ENCODE peak calls at places on chromosomes 2 and 18, in six cellular contexts. One of them, this sample, is unnamed.

GRCh38 chr2:129922571-129923264 is 56.7 kb upstream of the RAB6C start:
- DNase-seq in H1: no peak
- DNase-seq in K562: no peak
- DNase-seq in GM12878: no peak
- DNase-seq in IMR-90: no peak
- DNase-seq in HCT116: no peak
- DNase-seq in this sample: no peak

GRCh38 chr2:182744490-182744889 is 28.4 kb downstream of the DNAJC10 start:
- DNase-seq in K562: peak
- DNase-seq in IMR-90: peak
- DNase-seq in GM12878: no peak
- DNase-seq in H1: no peak
- DNase-seq in HCT116: no peak
- DNase-seq in this sample: no peak

GRCh38 chr2:216671791-216672343 is 23.5 kb downstream of the IGFBP5 start:
- DNase-seq in H1: no peak
- DNase-seq in HCT116: no peak
- DNase-seq in IMR-90: no peak
- DNase-seq in K562: no peak
- DNase-seq in GM12878: no peak
- DNase-seq in this sample: no peak

GRCh38 chr18:8188196-8188595 is 421.0 kb upstream of the RAB12 start:
- DNase-seq in K562: no peak
- DNase-seq in HCT116: no peak
- DNase-seq in GM12878: no peak
- DNase-seq in H1: no peak
- DNase-seq in IMR-90: peak
- DNase-seq in this sample: no peak

GRCh38 chr18:23629444-23629946 is 33.2 kb downstream of the ANKRD29 start:
- DNase-seq in K562: no peak
- DNase-seq in GM12878: peak
- DNase-seq in IMR-90: no peak
- DNase-seq in HCT116: no peak
- DNase-seq in H1: no peak
- DNase-seq in this sample: peak

GRCh38 chr2:62814132-62814531 is 108.6 kb downstream of the EHBP1 start:
- DNase-seq in GM12878: no peak
- DNase-seq in K562: peak
- DNase-seq in IMR-90: peak
- DNase-seq in HCT116: no peak
- DNase-seq in H1: no peak
- DNase-seq in this sample: no peak

GRCh38 chr2:94874277-94874997 is 3.2 kb downstream of the TEKT4 start:
- DNase-seq in IMR-90: peak
- DNase-seq in H1: no peak
- DNase-seq in GM12878: no peak
- DNase-seq in HCT116: peak
- DNase-seq in K562: peak
- DNase-seq in this sample: peak

GRCh38 chr2:45753381-45753780 is 101.9 kb downstream of the PRKCE start:
- DNase-seq in K562: no peak
- DNase-seq in IMR-90: no peak
- DNase-seq in HCT116: no peak
- DNase-seq in H1: no peak
- DNase-seq in GM12878: no peak
- DNase-seq in this sample: no peak

GRCh38 chr2:38190542-38191218 is 114.7 kb upstream of the CYP1B1 start:
- DNase-seq in HCT116: no peak
- DNase-seq in GM12878: no peak
- DNase-seq in H1: no peak
- DNase-seq in K562: no peak
- DNase-seq in IMR-90: peak
- DNase-seq in this sample: no peak

GRCh38 chr2:17643031-17643615 is 102.6 kb downstream of the VSNL1 start:
- DNase-seq in IMR-90: peak
- DNase-seq in HCT116: peak
- DNase-seq in K562: peak
- DNase-seq in H1: no peak
- DNase-seq in GM12878: no peak
- DNase-seq in this sample: peak

GRCh38 chr2:38217401-38218188 is 141.6 kb upstream of the CYP1B1 start:
- DNase-seq in K562: no peak
- DNase-seq in HCT116: no peak
- DNase-seq in H1: no peak
- DNase-seq in GM12878: no peak
- DNase-seq in IMR-90: no peak
- DNase-seq in this sample: no peak

GRCh38 chr2:127283275-127283674 is 10.7 kb downstream of the ERCC3 start:
- DNase-seq in GM12878: no peak
- DNase-seq in HCT116: no peak
- DNase-seq in H1: no peak
- DNase-seq in IMR-90: no peak
- DNase-seq in K562: no peak
- DNase-seq in this sample: no peak
- H3K9ac ChIP-seq in GM12878: no peak
- H3K9ac ChIP-seq in HCT116: no peak
- H3K9ac ChIP-seq in H1: no peak
- H3K9ac ChIP-seq in IMR-90: no peak
- H3K9ac ChIP-seq in K562: no peak
- H3K9ac ChIP-seq in this sample: no peak

GRCh38 chr2:118524911-118525310 is 322.5 kb downstream of the EN1 start:
- DNase-seq in IMR-90: no peak
- DNase-seq in K562: no peak
- DNase-seq in GM12878: no peak
- DNase-seq in HCT116: no peak
- DNase-seq in H1: no peak
- DNase-seq in this sample: no peak

GRCh38 chr2:118527571-118527970 is 319.9 kb downstream of the EN1 start:
- DNase-seq in HCT116: no peak
- DNase-seq in K562: no peak
- DNase-seq in H1: no peak
- DNase-seq in IMR-90: no peak
- DNase-seq in GM12878: no peak
- DNase-seq in this sample: no peak

GRCh38 chr2:118535171-118535817 is 312.2 kb downstream of the EN1 start:
- DNase-seq in IMR-90: no peak
- DNase-seq in GM12878: no peak
- DNase-seq in K562: no peak
- DNase-seq in HCT116: no peak
- DNase-seq in H1: no peak
- DNase-seq in this sample: no peak

GRCh38 chr2:118530976-118531375 is 316.5 kb downstream of the EN1 start:
- DNase-seq in GM12878: no peak
- DNase-seq in IMR-90: no peak
- DNase-seq in K562: no peak
- DNase-seq in H1: no peak
- DNase-seq in HCT116: peak
- DNase-seq in this sample: no peak

DNA sequence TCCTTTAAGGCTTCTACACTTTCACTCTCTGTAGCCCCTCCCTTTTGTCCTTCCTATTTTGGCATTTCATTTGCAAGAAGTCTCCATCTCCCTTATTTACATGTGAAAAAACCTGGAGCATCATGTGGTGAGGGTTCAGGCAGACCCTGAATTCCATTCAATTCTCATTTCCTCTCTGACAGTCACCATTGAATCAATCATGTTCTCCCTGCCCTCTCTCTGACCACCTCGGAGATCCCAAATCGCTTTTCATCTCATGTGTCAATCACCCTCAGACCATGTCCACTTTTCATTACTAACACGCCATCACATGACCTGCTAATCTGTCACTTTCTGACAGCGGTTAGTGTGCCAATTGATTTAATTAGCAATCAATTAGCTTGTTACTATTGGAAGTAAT is 317.5 kb downstream of the EN1 start:
- DNase-seq in K562: no peak
- DNase-seq in H1: peak
- DNase-seq in GM12878: no peak
- DNase-seq in IMR-90: no peak
- DNase-seq in HCT116: no peak
- DNase-seq in this sample: no peak
- TF ChIP-seq CEBPB in K562: no peak
- TF ChIP-seq CEBPB in H1: no peak
- TF ChIP-seq CEBPB in GM12878: no peak
- TF ChIP-seq CEBPB in IMR-90: no peak
- TF ChIP-seq CEBPB in HCT116: no peak
- TF ChIP-seq CEBPB in this sample: no peak

GRCh38 chr2:9391961-9392695 is 31.2 kb downstream of the ITGB1BP1 start:
- DNase-seq in IMR-90: no peak
- DNase-seq in H1: no peak
- DNase-seq in K562: no peak
- DNase-seq in GM12878: no peak
- DNase-seq in HCT116: no peak
- DNase-seq in this sample: no peak
- H3K9ac ChIP-seq in IMR-90: no peak
- H3K9ac ChIP-seq in H1: no peak
- H3K9ac ChIP-seq in K562: no peak
- H3K9ac ChIP-seq in GM12878: no peak
- H3K9ac ChIP-seq in HCT116: no peak
- H3K9ac ChIP-seq in this sample: no peak

DNA sequence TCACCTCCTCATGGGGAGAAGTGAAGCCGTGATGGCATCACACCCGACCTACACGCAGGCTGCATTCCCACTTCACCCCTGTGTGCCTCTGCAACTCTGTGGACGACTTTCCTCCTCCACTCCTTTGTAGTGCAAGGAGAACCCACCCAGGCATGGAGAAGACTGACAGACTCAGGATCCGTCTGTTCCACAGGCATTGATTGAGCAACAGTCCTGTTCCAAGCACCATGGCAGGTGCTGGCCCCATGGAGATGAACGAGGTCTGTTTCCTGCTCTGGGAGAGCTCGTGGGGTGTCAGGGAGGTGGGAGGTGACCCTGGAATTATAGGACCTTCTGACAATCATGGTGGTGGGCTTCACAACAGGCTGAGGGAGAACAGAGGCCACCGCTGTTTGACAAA is 284.7 kb upstream of the HDAC4 start:
- DNase-seq in IMR-90: no peak
- DNase-seq in H1: no peak
- DNase-seq in GM12878: no peak
- DNase-seq in HCT116: no peak
- DNase-seq in K562: no peak
- DNase-seq in this sample: no peak
- TF ChIP-seq CEBPB in IMR-90: no peak
- TF ChIP-seq CEBPB in H1: no peak
- TF ChIP-seq CEBPB in GM12878: no peak
- TF ChIP-seq CEBPB in HCT116: no peak
- TF ChIP-seq CEBPB in K562: no peak
- TF ChIP-seq CEBPB in this sample: peak

GRCh38 chr2:175169191-175169590 is 1.2 kb upstream of the ATF2 start:
- DNase-seq in K562: no peak
- DNase-seq in GM12878: no peak
- DNase-seq in HCT116: no peak
- DNase-seq in H1: no peak
- DNase-seq in IMR-90: no peak
- DNase-seq in this sample: no peak
- H3K9ac ChIP-seq in K562: peak
- H3K9ac ChIP-seq in GM12878: no peak
- H3K9ac ChIP-seq in HCT116: peak
- H3K9ac ChIP-seq in H1: no peak
- H3K9ac ChIP-seq in IMR-90: no peak
- H3K9ac ChIP-seq in this sample: peak